ENCODE peak calls at places on chromosomes 11 and 22, in five cellular contexts. H is occipital lobe; N is nucleus accumbens; G is activated CD8-positive, alpha-beta memory T cell treated with anti-CD3 and anti-CD28 coated beads, Interleukin-2, amount 50 U/mL, for 48 hours; W is progenitor cell of endocrine pancreas. S is an unnamed sample.

GRCh38 chr11:61962213-61963015 is 5.0 kb downstream of the FTH1 start:
- DNase-seq in N (no peak), G (no peak), H (no peak), W (no peak), S (no peak)

GRCh38 chr11:119368121-119369034 is 13.1 kb downstream of the USP2 start:
- DNase-seq in N (no peak), W (no peak), G (no peak), H (peak), S (no peak)

GRCh38 chr22:49613871-49614270 is 213.8 kb downstream of the BRD1 start:
- DNase-seq in N (no peak), W (no peak), H (no peak), G (no peak), S (no peak)

GRCh38 chr11:74570266-74571061 is 21.9 kb upstream of the POLD3 start:
- DNase-seq in H (no peak), G (no peak), N (no peak), W (no peak), S (no peak)

GRCh38 chr11:13207665-13208594 is 69.7 kb upstream of the BMAL1 start:
- DNase-seq in W (no peak), N (no peak), G (no peak), H (no peak), S (no peak)

GRCh38 chr11:10387209-10388083 is 67.6 kb upstream of the AMPD3 start:
- DNase-seq in W (no peak), H (no peak), N (no peak), G (no peak), S (peak)

GRCh38 chr11:95154514-95154913 is 64.9 kb downstream of the ENDOD1 start:
- DNase-seq in W (peak), H (no peak), N (no peak), G (no peak), S (no peak)

GRCh38 chr11:130477646-130478203 is 29.3 kb downstream of the ADAMTS15 start:
- DNase-seq in W (no peak), G (no peak), H (no peak), N (no peak), S (no peak)

GRCh38 chr22:25221790-25222189 is 2.4 kb downstream of the CRYBB2 start:
- DNase-seq in W (no peak), N (no peak), H (no peak), G (no peak), S (no peak)

GRCh38 chr11:35317253-35317652 is 102.1 kb downstream of the SLC1A2 start:
- DNase-seq in W (no peak), N (no peak), H (no peak), G (no peak), S (no peak)

GRCh38 chr22:26592368-26593015 is 2.6 kb upstream of the TPST2 start:
- DNase-seq in H (no peak), W (no peak), N (no peak), G (peak), S (no peak)

GRCh38 chr11:252666-253065 is 15.9 kb downstream of the PSMD13 start:
- DNase-seq in W (no peak), G (no peak), N (no peak), H (no peak), S (no peak)

GRCh38 chr11:130340671-130341319 is 26.1 kb upstream of the ZBTB44 start:
- DNase-seq in G (no peak), H (no peak), N (no peak), W (no peak), S (no peak)

S was measured in type B pancreatic cell.